ENCODE peak calls at places on chromosomes 13 and 19, in nine cellular contexts. One of them, this sample, is unnamed.

GRCh38 chr19:3950871-3951861 is 18.3 kb downstream of the NMRK2 start:
- DNase-seq in keratinocyte: no peak
- DNase-seq in fibroblast of lung: no peak
- DNase-seq in K562: peak
- DNase-seq in IMR-90: no peak
- DNase-seq in SK-N-SH: no peak
- DNase-seq in neural progenitor cell: no peak
- DNase-seq in GM23248: no peak
- DNase-seq in MM.1S: no peak
- DNase-seq in this sample: no peak

GRCh38 chr19:49222011-49222410 is 64.4 kb downstream of the TRPM4 start:
- DNase-seq in keratinocyte: no peak
- DNase-seq in IMR-90: no peak
- DNase-seq in SK-N-SH: no peak
- DNase-seq in MM.1S: no peak
- DNase-seq in K562: peak
- DNase-seq in fibroblast of lung: no peak
- DNase-seq in GM23248: peak
- DNase-seq in neural progenitor cell: no peak
- DNase-seq in this sample: no peak

GRCh38 chr13:39410089-39410901 is 192.7 kb downstream of the LHFPL6 start:
- DNase-seq in K562: no peak
- DNase-seq in keratinocyte: no peak
- DNase-seq in SK-N-SH: no peak
- DNase-seq in fibroblast of lung: peak
- DNase-seq in MM.1S: no peak
- DNase-seq in IMR-90: peak
- DNase-seq in GM23248: peak
- DNase-seq in neural progenitor cell: no peak
- DNase-seq in this sample: no peak

GRCh38 chr13:32409561-32410440 is 18.1 kb downstream of the N4BP2L1 start:
- DNase-seq in GM23248: no peak
- DNase-seq in IMR-90: peak
- DNase-seq in MM.1S: no peak
- DNase-seq in keratinocyte: no peak
- DNase-seq in SK-N-SH: no peak
- DNase-seq in fibroblast of lung: peak
- DNase-seq in neural progenitor cell: peak
- DNase-seq in K562: no peak
- DNase-seq in this sample: no peak

GRCh38 chr19:55070755-55071502 is 4.7 kb upstream of the EPS8L1 start:
- DNase-seq in neural progenitor cell: no peak
- DNase-seq in IMR-90: peak
- DNase-seq in fibroblast of lung: peak
- DNase-seq in K562: peak
- DNase-seq in SK-N-SH: no peak
- DNase-seq in GM23248: peak
- DNase-seq in keratinocyte: no peak
- DNase-seq in MM.1S: peak
- DNase-seq in this sample: no peak

GRCh38 chr19:53903055-53903680 is 5.9 kb upstream of the CACNG7 start:
- DNase-seq in K562: peak
- DNase-seq in neural progenitor cell: peak
- DNase-seq in MM.1S: peak
- DNase-seq in GM23248: peak
- DNase-seq in keratinocyte: no peak
- DNase-seq in fibroblast of lung: peak
- DNase-seq in SK-N-SH: no peak
- DNase-seq in IMR-90: peak
- DNase-seq in this sample: peak

GRCh38 chr13:34672631-34673030 is 269.4 kb upstream of the NBEA start:
- DNase-seq in GM23248: peak
- DNase-seq in MM.1S: no peak
- DNase-seq in K562: no peak
- DNase-seq in IMR-90: no peak
- DNase-seq in SK-N-SH: no peak
- DNase-seq in keratinocyte: no peak
- DNase-seq in neural progenitor cell: no peak
- DNase-seq in fibroblast of lung: peak
- DNase-seq in this sample: no peak

GRCh38 chr13:98495627-98496238 is 81.2 kb downstream of the STK24 start:
- DNase-seq in K562: no peak
- DNase-seq in keratinocyte: no peak
- DNase-seq in SK-N-SH: peak
- DNase-seq in neural progenitor cell: peak
- DNase-seq in MM.1S: no peak
- DNase-seq in fibroblast of lung: no peak
- DNase-seq in IMR-90: no peak
- DNase-seq in GM23248: peak
- DNase-seq in this sample: no peak

GRCh38 chr13:83248751-83249150 is 633.5 kb downstream of the SLITRK1 start:
- DNase-seq in neural progenitor cell: no peak
- DNase-seq in fibroblast of lung: no peak
- DNase-seq in keratinocyte: no peak
- DNase-seq in K562: no peak
- DNase-seq in SK-N-SH: no peak
- DNase-seq in IMR-90: no peak
- DNase-seq in GM23248: no peak
- DNase-seq in MM.1S: no peak
- DNase-seq in this sample: no peak

GRCh38 chr19:36152886-36153525 is 759 bp upstream of the COX7A1 start:
- DNase-seq in MM.1S: no peak
- DNase-seq in IMR-90: peak
- DNase-seq in K562: no peak
- DNase-seq in keratinocyte: no peak
- DNase-seq in SK-N-SH: no peak
- DNase-seq in neural progenitor cell: no peak
- DNase-seq in fibroblast of lung: no peak
- DNase-seq in GM23248: no peak
- DNase-seq in this sample: no peak

DNA sequence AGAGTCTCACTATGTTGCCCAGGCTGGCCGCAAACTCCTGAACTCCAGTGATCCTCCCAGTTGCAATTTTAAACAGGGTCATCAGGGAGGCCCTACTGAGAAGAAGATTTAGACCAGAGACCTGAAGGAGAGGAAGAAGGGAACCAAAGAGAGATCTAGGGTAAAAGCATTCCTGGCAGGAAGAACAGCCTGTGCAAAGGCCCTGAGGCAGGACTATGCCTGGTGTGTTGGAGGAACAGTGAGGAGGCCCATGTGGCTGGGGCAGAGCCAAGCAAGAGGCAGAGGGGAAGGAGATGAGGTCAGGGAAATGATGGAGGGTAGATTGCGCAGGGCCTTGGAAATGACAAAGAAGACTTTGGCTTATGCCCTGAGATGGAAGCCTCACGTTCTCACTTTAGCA is 34.5 kb downstream of the TINCR start:
- DNase-seq in keratinocyte: no peak
- DNase-seq in K562: no peak
- DNase-seq in SK-N-SH: no peak
- DNase-seq in GM23248: no peak
- DNase-seq in neural progenitor cell: no peak
- DNase-seq in MM.1S: no peak
- DNase-seq in IMR-90: no peak
- DNase-seq in fibroblast of lung: no peak
- DNase-seq in this sample: no peak
- H3K4me3 ChIP-seq in keratinocyte: no peak
- H3K4me3 ChIP-seq in K562: no peak
- H3K4me3 ChIP-seq in SK-N-SH: no peak
- H3K4me3 ChIP-seq in GM23248: no peak
- H3K4me3 ChIP-seq in neural progenitor cell: no peak
- H3K4me3 ChIP-seq in MM.1S: no peak
- H3K4me3 ChIP-seq in IMR-90: no peak
- H3K4me3 ChIP-seq in fibroblast of lung: no peak
- H3K4me3 ChIP-seq in this sample: no peak

DNA sequence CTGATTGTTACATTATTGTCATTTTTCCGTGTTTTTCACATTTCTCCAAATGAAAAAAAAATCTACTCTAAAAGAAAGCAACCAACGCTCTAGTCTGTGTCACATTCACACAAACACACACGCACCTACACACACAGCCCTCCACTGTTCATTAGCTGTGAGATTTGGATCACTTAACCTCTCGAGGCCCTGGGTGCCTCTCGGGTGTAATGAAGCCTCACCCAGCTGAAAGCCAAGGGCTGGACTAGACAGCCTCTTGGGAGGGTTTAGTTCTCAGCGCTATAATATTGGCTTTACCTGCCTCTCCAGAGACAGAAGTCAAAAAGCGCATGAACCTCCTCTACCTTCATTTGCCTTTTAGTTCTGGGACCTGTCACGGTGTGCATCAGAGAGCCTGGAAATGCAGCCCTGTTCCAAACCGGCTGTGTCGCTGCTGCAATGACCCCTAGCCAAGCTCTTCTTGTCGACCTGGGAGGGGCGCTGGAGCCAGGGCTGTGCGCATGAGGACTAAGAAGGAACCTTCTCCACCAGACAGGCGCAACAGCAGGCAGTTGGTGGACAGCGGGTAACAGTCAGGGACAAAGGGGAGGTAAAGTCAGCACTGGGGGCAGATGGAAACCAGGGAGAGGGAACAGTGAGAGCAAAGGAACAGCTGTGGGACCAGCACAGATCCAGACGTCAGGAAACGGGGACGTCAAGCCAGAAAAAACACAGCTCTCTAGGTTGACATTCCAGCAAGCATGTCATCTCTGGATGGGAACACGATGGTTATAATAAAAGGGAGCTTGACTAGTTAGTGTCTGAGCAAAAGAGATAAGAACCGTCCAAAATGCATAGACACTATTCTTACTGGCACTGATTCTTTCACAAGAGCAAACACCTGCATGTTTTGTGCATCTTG is 375.9 kb downstream of the EFNB2 start:
- DNase-seq in SK-N-SH: no peak
- DNase-seq in IMR-90: no peak
- DNase-seq in MM.1S: no peak
- DNase-seq in fibroblast of lung: no peak
- DNase-seq in K562: no peak
- DNase-seq in keratinocyte: no peak
- DNase-seq in neural progenitor cell: no peak
- DNase-seq in GM23248: no peak
- DNase-seq in this sample: no peak
- H2AFZ ChIP-seq in SK-N-SH: no peak
- H2AFZ ChIP-seq in IMR-90: peak
- H2AFZ ChIP-seq in MM.1S: no peak
- H2AFZ ChIP-seq in fibroblast of lung: no peak
- H2AFZ ChIP-seq in K562: no peak
- H2AFZ ChIP-seq in keratinocyte: no peak
- H2AFZ ChIP-seq in neural progenitor cell: no peak
- H2AFZ ChIP-seq in GM23248: no peak
- H2AFZ ChIP-seq in this sample: no peak

GRCh38 chr19:15431396-15432017 is 12.7 kb upstream of the AKAP8L start:
- DNase-seq in GM23248: no peak
- DNase-seq in SK-N-SH: no peak
- DNase-seq in K562: no peak
- DNase-seq in neural progenitor cell: peak
- DNase-seq in fibroblast of lung: no peak
- DNase-seq in keratinocyte: no peak
- DNase-seq in IMR-90: no peak
- DNase-seq in MM.1S: no peak
- DNase-seq in this sample: no peak

GRCh38 chr19:15430526-15431120 is 11.8 kb upstream of the AKAP8L start:
- DNase-seq in GM23248: peak
- DNase-seq in MM.1S: no peak
- DNase-seq in SK-N-SH: no peak
- DNase-seq in neural progenitor cell: no peak
- DNase-seq in IMR-90: no peak
- DNase-seq in keratinocyte: no peak
- DNase-seq in fibroblast of lung: no peak
- DNase-seq in K562: no peak
- DNase-seq in this sample: no peak

GRCh38 chr19:15427991-15428471 is 9.2 kb upstream of the AKAP8L start:
- DNase-seq in fibroblast of lung: no peak
- DNase-seq in K562: no peak
- DNase-seq in keratinocyte: no peak
- DNase-seq in MM.1S: no peak
- DNase-seq in SK-N-SH: no peak
- DNase-seq in IMR-90: no peak
- DNase-seq in GM23248: no peak
- DNase-seq in neural progenitor cell: no peak
- DNase-seq in this sample: no peak

GRCh38 chr19:15428956-15429824 is 10.4 kb upstream of the AKAP8L start:
- DNase-seq in fibroblast of lung: no peak
- DNase-seq in IMR-90: no peak
- DNase-seq in GM23248: no peak
- DNase-seq in K562: no peak
- DNase-seq in keratinocyte: no peak
- DNase-seq in MM.1S: no peak
- DNase-seq in neural progenitor cell: no peak
- DNase-seq in SK-N-SH: no peak
- DNase-seq in this sample: no peak

GRCh38 chr19:15429825-15430467 is 11.2 kb upstream of the AKAP8L start:
- DNase-seq in SK-N-SH: no peak
- DNase-seq in MM.1S: no peak
- DNase-seq in fibroblast of lung: no peak
- DNase-seq in IMR-90: no peak
- DNase-seq in neural progenitor cell: no peak
- DNase-seq in keratinocyte: no peak
- DNase-seq in K562: no peak
- DNase-seq in GM23248: no peak
- DNase-seq in this sample: no peak
- H3K4me3 ChIP-seq in SK-N-SH: no peak
- H3K4me3 ChIP-seq in MM.1S: no peak
- H3K4me3 ChIP-seq in fibroblast of lung: no peak
- H3K4me3 ChIP-seq in IMR-90: no peak
- H3K4me3 ChIP-seq in neural progenitor cell: no peak
- H3K4me3 ChIP-seq in keratinocyte: no peak
- H3K4me3 ChIP-seq in K562: no peak
- H3K4me3 ChIP-seq in GM23248: peak
- H3K4me3 ChIP-seq in this sample: no peak

DNA sequence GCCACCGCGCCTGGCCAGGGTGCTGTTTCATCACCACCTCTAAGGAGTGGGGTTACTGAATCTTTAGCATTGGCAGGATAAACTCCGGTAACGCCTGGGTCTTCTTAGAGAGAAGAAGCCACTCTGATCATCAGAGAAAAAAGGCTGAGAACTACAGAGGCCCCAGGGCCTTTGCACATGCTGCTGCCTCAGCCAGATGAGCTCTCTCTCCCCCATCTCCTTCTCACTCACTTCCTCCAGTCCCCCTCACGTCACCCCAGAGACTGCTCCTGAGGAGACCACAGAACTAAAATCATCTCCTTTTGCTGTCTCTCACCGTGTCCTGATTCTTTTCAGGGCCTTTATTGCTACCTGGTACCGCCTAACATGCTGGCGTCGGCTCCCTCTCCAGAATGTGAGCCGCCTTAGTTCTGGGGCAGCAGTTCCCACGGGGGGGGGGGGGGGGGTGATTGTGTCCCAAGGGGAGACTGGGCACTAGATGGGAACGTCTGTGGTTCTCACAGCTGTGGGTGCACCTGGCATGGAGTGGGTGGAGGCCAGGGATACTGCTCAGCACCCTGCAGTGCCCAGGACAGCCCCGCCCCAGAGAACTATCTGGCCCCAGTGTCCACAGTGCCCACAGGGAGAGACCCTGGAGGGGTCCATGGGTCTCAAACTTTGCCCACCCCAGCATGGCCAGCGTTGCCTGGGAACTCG is 5.1 kb upstream of the DIRAS1 start:
- DNase-seq in K562: no peak
- DNase-seq in MM.1S: no peak
- DNase-seq in GM23248: no peak
- DNase-seq in SK-N-SH: peak
- DNase-seq in neural progenitor cell: no peak
- DNase-seq in IMR-90: no peak
- DNase-seq in fibroblast of lung: no peak
- DNase-seq in keratinocyte: no peak
- DNase-seq in this sample: no peak
- H2AFZ ChIP-seq in K562: no peak
- H2AFZ ChIP-seq in MM.1S: no peak
- H2AFZ ChIP-seq in GM23248: no peak
- H2AFZ ChIP-seq in SK-N-SH: no peak
- H2AFZ ChIP-seq in neural progenitor cell: no peak
- H2AFZ ChIP-seq in IMR-90: no peak
- H2AFZ ChIP-seq in fibroblast of lung: no peak
- H2AFZ ChIP-seq in keratinocyte: no peak
- H2AFZ ChIP-seq in this sample: no peak

GRCh38 chr19:18657590-18658365 is 20.9 kb downstream of the KLHL26 start:
- DNase-seq in neural progenitor cell: peak
- DNase-seq in K562: peak
- DNase-seq in keratinocyte: no peak
- DNase-seq in MM.1S: no peak
- DNase-seq in SK-N-SH: peak
- DNase-seq in IMR-90: peak
- DNase-seq in GM23248: peak
- DNase-seq in fibroblast of lung: peak
- DNase-seq in this sample: peak
- H3K4me3 ChIP-seq in neural progenitor cell: no peak
- H3K4me3 ChIP-seq in K562: no peak
- H3K4me3 ChIP-seq in keratinocyte: no peak
- H3K4me3 ChIP-seq in MM.1S: no peak
- H3K4me3 ChIP-seq in SK-N-SH: no peak
- H3K4me3 ChIP-seq in IMR-90: no peak
- H3K4me3 ChIP-seq in GM23248: no peak
- H3K4me3 ChIP-seq in fibroblast of lung: no peak
- H3K4me3 ChIP-seq in this sample: no peak

This sample was measured in Karpas-422.